ENCODE peak calls at places on chromosomes 16 and 17, in seven cellular contexts. Z, S, K, H, Y, D and I are unnamed samples. For H3K27me3 and H3K36me3, the result is how much of the 10 kb centered on the place peaks cover.

GRCh38 chr16:6447046-6447445 is 885.6 kb upstream of the RBFOX1 start:
- DNase-seq in Z (no peak), S (no peak), K (no peak), H (no peak), Y (no peak), D (no peak), I (no peak)

GRCh38 chr16:12327971-12328726 is 351.6 kb downstream of the SNX29 start:
- DNase-seq in Z (no peak), S (no peak), K (no peak), H (no peak), Y (no peak), D (no peak), I (no peak)

GRCh38 chr16:2860826-2861567 is 3.0 kb upstream of the PRSS22 start:
- DNase-seq in Z (no peak), S (peak), K (no peak), H (no peak), Y (peak), D (no peak), I (peak)

GRCh38 chr17:72726936-72727335 is 365.6 kb downstream of the SLC39A11 start:
- DNase-seq in Z (no peak), S (peak), K (no peak), H (no peak), Y (no peak), D (no peak), I (no peak)

GRCh38 chr17:13920413-13920812 is 148.9 kb upstream of the COX10 start:
- DNase-seq in Z (peak), S (no peak), K (no peak), H (no peak), Y (no peak), D (no peak), I (no peak)

GRCh38 chr16:73949574-73950348 is 346.9 kb upstream of the PSMD7 start:
- DNase-seq in Z (no peak), S (peak), K (no peak), H (no peak), Y (peak), D (no peak), I (no peak)

GRCh38 chr17:47847341-47848197 is 3.4 kb downstream of the SP6 start:
- DNase-seq in Z (peak), S (no peak), K (peak), H (no peak), Y (peak), D (no peak), I (peak)

GRCh38 chr16:87541004-87541881 is 48.4 kb upstream of the ZCCHC14 start:
- DNase-seq in Z (no peak), S (peak), K (no peak), H (no peak), Y (peak), D (no peak), I (no peak)

GRCh38 chr17:43701318-43701743 is 39.6 kb upstream of the MEOX1 start:
- DNase-seq in Z (no peak), S (peak), K (no peak), H (peak), Y (peak), D (no peak), I (no peak)

GRCh38 chr16:526181-527014 is 1.1 kb upstream of the CAPN15 start:
- DNase-seq in Z (peak), S (peak), K (no peak), H (no peak), Y (peak), D (no peak), I (peak)

GRCh38 chr17:4195306-4195705 is 52.3 kb downstream of the CYB5D2 start:
- DNase-seq in Z (no peak), S (peak), K (no peak), H (no peak), Y (peak), D (no peak), I (no peak)

GRCh38 chr17:63222655-63223054 is 223.5 kb downstream of the CYB561 start:
- DNase-seq in Z (peak), S (peak), K (no peak), H (no peak), Y (peak), D (no peak), I (no peak)

GRCh38 chr17:61065263-61065773 is 334.3 kb upstream of the TBX2 start:
- DNase-seq in Z (peak), S (peak), K (no peak), H (no peak), Y (peak), D (no peak), I (peak)

GRCh38 chr17:9334536-9335446 is 240.8 kb downstream of the STX8 start:
- DNase-seq in Z (no peak), S (no peak), K (no peak), H (no peak), Y (no peak), D (no peak), I (no peak)

GRCh38 chr17:12509836-12510235 is 155.9 kb upstream of the MYOCD start:
- DNase-seq in Z (no peak), S (no peak), K (no peak), H (no peak), Y (no peak), D (no peak), I (no peak)

GRCh38 chr17:48246623-48247022 is 139.1 kb downstream of the SNX11 start:
- DNase-seq in Z (peak), S (peak), K (no peak), H (no peak), Y (peak), D (no peak), I (no peak)

GRCh38 chr17:62727916-62728672 is 80.0 kb downstream of the MARCHF10 start:
- DNase-seq in Z (peak), S (no peak), K (no peak), H (no peak), Y (no peak), D (no peak), I (peak)

GRCh38 chr17:11094377-11094776 is 146.6 kb upstream of the SHISA6 start:
- DNase-seq in Z (no peak), S (no peak), K (no peak), H (no peak), Y (no peak), D (no peak), I (no peak)

GRCh38 chr17:19372439-19372838 is 5.9 kb upstream of the MAPK7 start:
- DNase-seq in Z (no peak), S (no peak), K (no peak), H (no peak), Y (no peak), D (no peak), I (no peak)

DNA sequence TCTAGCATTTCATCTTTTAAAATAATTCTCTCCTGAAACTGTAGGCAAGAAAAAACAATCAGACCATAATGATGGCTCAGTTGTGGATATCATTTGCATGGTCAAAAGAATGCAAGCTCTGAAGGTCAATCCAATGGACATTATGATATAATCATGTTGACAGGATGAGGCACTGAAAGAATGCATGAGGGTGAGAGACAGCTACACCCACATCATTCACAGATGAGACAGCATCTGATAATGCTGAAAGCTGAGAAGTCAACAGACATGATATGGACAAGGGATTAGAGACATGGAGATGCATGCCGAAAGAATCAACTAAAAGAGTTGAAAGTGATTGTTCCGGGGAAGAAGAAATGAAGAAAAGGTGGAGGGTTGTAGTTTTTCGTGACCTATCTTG is 346.4 kb upstream of the CDH5 start:
- DNase-seq in Z (peak), S (peak), K (no peak), H (no peak), Y (no peak), D (no peak), I (no peak)
- H3K4me3 ChIP-seq in Z (no peak), S (no peak), K (no peak), H (no peak), Y (no peak), D (no peak), I (no peak)

GRCh38 chr17:45189002-45189401 is 27.3 kb downstream of the HEXIM2 start:
- DNase-seq in Z (no peak), S (no peak), K (no peak), H (no peak), Y (no peak), D (no peak), I (no peak)
- H3K27me3 ChIP-seq in Z (under half), S (under half), K (under half), H (under half), Y (under half), D (under half), I (under half)

GRCh38 chr16:88589441-88589840 is 19.2 kb downstream of the ZC3H18 start:
- DNase-seq in Z (no peak), S (no peak), K (no peak), H (no peak), Y (no peak), D (no peak), I (no peak)
- H3K36me3 ChIP-seq in Z (under half), S (under half), K (half or more), H (under half), Y (under half), D (half or more), I (half or more)

GRCh38 chr16:68071547-68071901 is 13.6 kb upstream of the NFATC3 start:
- DNase-seq in Z (no peak), S (no peak), K (no peak), H (no peak), Y (no peak), D (no peak), I (no peak)

GRCh38 chr16:68070249-68070725 is 14.9 kb upstream of the NFATC3 start:
- DNase-seq in Z (no peak), S (no peak), K (no peak), H (no peak), Y (no peak), D (no peak), I (no peak)

GRCh38 chr16:68070811-68071546 is 14.2 kb upstream of the NFATC3 start:
- DNase-seq in Z (no peak), S (no peak), K (no peak), H (no peak), Y (no peak), D (no peak), I (no peak)

GRCh38 chr16:68073902-68074760 is 11.0 kb upstream of the NFATC3 start:
- DNase-seq in Z (no peak), S (no peak), K (no peak), H (no peak), Y (no peak), D (no peak), I (no peak)

GRCh38 chr16:68072038-68072695 is 13.0 kb upstream of the NFATC3 start:
- DNase-seq in Z (no peak), S (peak), K (no peak), H (peak), Y (peak), D (peak), I (no peak)
- H3K4me3 ChIP-seq in Z (no peak), S (no peak), K (no peak), H (no peak), Y (no peak), D (no peak), I (no peak)